ENCODE peak calls at places on chromosome 15, in nine cellular contexts. F is heart left ventricle; D is CD8-positive, alpha-beta T cell; H is AG10803; Q is choroid plexus epithelial cell; T is BJ; B is neural progenitor cell; S is GM12865; N is cardiac fibroblast. U is an unnamed sample.
A peak's percentile ranks its signal among the peaks of the same experiment; 100 is the strongest.

GRCh38 chr15:56815247-56815646 is 81.9 kb upstream of the ZNF280D start:
- DNase-seq in F (no peak), D (no peak), H (no peak), Q (no peak), T (no peak), B (no peak), S (no peak), N (peak; percentile 22), U (no peak)

GRCh38 chr15:62253294-62253693 is 88.2 kb upstream of the C2CD4B start:
- DNase-seq in F (no peak), D (no peak), H (no peak), Q (no peak), T (no peak), B (peak; percentile 14), S (no peak), N (no peak), U (no peak)

GRCh38 chr15:38069506-38069905 is 135.1 kb downstream of the TMCO5A start:
- DNase-seq in F (no peak), D (no peak), H (peak; percentile 83), Q (peak; percentile 91), T (peak; percentile 68), B (peak; percentile 7), S (peak; percentile 36), N (peak; percentile 95), U (peak; percentile 84)

GRCh38 chr15:51312132-51312531 is 26.3 kb downstream of the CYP19A1 start:
- DNase-seq in F (no peak), D (no peak), H (peak; percentile 15), Q (peak; percentile 66), T (no peak), B (no peak), S (no peak), N (peak; percentile 57), U (peak; percentile 73)

GRCh38 chr15:69104050-69104750 is 56.2 kb upstream of the GLCE start:
- DNase-seq in F (no peak), D (no peak), H (no peak), Q (no peak), T (no peak), B (no peak), S (peak; percentile 38), N (no peak), U (no peak)

GRCh38 chr15:23538657-23539056 is 26.8 kb upstream of the MKRN3 start:
- DNase-seq in F (no peak), D (no peak), H (no peak), Q (no peak), T (no peak), B (no peak), S (no peak), N (no peak), U (no peak)

GRCh38 chr15:58628206-58629057 is 121.1 kb downstream of the ADAM10 start:
- DNase-seq in F (no peak), D (no peak), H (no peak), Q (peak; percentile 37), T (no peak), B (no peak), S (peak; percentile 7), N (peak; percentile 33), U (peak; percentile 50)

GRCh38 chr15:48285329-48286214 is 45.7 kb upstream of the DUT start:
- DNase-seq in F (no peak), D (no peak), H (peak; percentile 77), Q (peak; percentile 96), T (peak; percentile 33), B (peak; percentile 79), S (peak; percentile 81), N (peak; percentile 92), U (peak; percentile 86)

GRCh38 chr15:64141798-64142512 is 9.6 kb upstream of the SNX22 start:
- DNase-seq in F (no peak), D (no peak), H (no peak), Q (no peak), T (no peak), B (no peak), S (no peak), N (no peak), U (no peak)

GRCh38 chr15:64133619-64134018 is 17.9 kb upstream of the SNX22 start:
- DNase-seq in F (no peak), D (no peak), H (no peak), Q (no peak), T (no peak), B (no peak), S (no peak), N (no peak), U (peak; percentile 37)

GRCh38 chr15:64134322-64134829 is 17.2 kb upstream of the SNX22 start:
- DNase-seq in F (peak; percentile 79), D (no peak), H (peak; percentile 39), Q (no peak), T (no peak), B (no peak), S (no peak), N (no peak), U (peak; percentile 24)

GRCh38 chr15:64138542-64138941 is 13.0 kb upstream of the SNX22 start:
- DNase-seq in F (no peak), D (no peak), H (no peak), Q (no peak), T (no peak), B (no peak), S (no peak), N (no peak), U (no peak)

DNA sequence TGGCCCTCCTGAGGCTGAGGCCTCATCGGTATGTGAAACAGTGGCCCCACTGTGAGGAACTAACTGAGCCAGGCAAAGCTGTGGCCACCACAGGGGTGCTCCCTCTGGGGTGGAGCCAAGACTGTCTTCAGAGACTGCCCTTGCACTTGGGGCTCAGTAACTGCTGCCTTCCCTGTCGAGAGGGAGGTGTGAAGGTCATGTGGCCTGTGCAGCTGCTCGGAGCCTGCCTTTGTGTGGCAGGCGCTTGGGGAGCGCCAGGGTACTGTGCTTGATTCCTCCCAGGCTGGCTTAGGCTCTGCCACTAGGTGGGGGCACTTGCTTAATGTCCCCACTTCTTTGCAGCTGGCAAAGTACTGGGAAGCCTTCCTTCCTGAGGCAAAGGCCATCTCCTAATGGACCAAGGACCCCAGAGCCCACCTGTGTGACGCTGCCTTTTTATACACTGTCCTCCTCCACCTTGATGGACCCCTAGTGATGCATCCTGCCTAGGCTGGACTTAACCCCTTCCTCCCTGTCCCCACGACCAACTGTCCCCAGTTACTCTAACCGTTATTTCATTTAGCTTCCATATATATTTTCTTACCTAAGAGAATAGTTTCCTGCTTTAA is 14.2 kb upstream of the SNX22 start:
- DNase-seq in F (no peak), D (no peak), H (no peak), Q (peak; percentile 45), T (no peak), B (no peak), S (peak; percentile 21), N (no peak), U (no peak)
- TF ChIP-seq CTCF in F (no peak), D (no peak), H (no peak), Q (peak; percentile 32), T (no peak), B (no peak), S (peak; percentile 20), N (no peak), U (no peak)

GRCh38 chr15:40358492-40359353 is 704 bp downstream of the DISP2 start:
- DNase-seq in F (no peak), D (peak; percentile 66), H (no peak), Q (no peak), T (no peak), B (no peak), S (peak; percentile 29), N (no peak), U (no peak)

GRCh38 chr15:40355976-40356585 is 1.9 kb upstream of the DISP2 start:
- DNase-seq in F (peak; percentile 7), D (no peak), H (no peak), Q (no peak), T (no peak), B (no peak), S (no peak), N (no peak), U (no peak)

GRCh38 chr15:40360015-40360414 is 2.0 kb downstream of the DISP2 start:
- DNase-seq in F (no peak), D (no peak), H (no peak), Q (no peak), T (no peak), B (no peak), S (no peak), N (no peak), U (no peak)

GRCh38 chr15:40357246-40357645 is 773 bp upstream of the DISP2 start:
- DNase-seq in F (peak; percentile 40), D (no peak), H (no peak), Q (no peak), T (no peak), B (no peak), S (no peak), N (no peak), U (no peak)

GRCh38 chr15:40357723-40358491 is at the start of gene DISP2:
- DNase-seq in F (peak; percentile 96), D (peak; percentile 92), H (peak; percentile 70), Q (peak; percentile 77), T (no peak), B (peak; percentile 98), S (peak; percentile 88), N (peak; percentile 74), U (peak; percentile 80)
- H3K4me3 ChIP-seq in F (peak within 1 kb of the TSS; percentile 57), D (peak within 1 kb of the TSS; percentile 63), H (peak within 1 kb of the TSS; percentile 60), Q (peak within 1 kb of the TSS; percentile 58), T (peak within 1 kb of the TSS; percentile 51), B (peak within 1 kb of the TSS; percentile 70), S (peak within 1 kb of the TSS; percentile 42), N (peak within 1 kb of the TSS; percentile 52), U (peak within 1 kb of the TSS; percentile 63)

DNA sequence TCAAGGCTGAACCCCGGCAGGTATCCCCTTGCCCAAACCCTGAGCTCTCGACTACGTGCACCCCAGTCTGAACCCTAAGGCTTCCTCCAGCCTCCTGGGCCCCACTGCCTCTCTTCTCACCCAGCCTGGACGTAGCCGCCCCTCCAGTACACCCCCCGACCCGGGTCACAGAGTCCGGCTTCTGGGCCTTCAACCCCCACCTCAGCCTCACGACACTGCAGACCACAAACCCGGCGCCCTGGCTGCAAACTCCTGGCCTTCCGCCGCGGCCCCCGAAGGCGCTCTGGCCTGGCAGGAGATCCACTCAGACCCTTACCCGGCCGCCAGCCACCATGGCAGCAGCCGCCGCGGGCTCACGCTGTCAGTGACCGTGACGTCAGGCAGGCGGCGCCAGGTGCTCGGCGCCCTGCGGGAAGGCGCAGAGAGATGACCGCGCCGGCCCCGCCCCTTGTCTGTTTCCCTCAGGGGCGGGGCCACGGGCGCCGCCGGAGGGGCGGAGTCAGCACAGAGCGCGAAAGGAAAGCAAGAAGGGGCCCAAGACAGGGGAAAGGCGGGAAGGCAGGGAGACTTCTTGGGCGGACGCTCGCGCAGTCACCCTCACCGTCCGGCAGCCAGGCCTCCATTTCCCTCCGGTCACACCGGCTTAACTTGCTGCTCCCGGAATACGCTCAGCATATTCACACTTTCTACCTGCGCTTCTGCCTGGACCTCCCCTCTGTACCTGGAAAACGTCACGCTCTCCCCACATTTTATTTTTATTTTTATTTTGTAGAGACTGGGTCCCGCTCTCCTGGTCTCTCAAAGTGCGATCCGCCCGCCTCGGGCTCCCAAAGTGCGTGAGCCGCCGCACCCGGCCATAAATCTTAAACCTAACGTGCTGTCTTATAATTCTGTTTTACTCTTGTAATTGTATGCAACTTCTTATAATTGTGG is at the start of gene RMDN3:
- DNase-seq in F (peak; percentile 97), D (peak; percentile 96), H (peak; percentile 84), Q (peak; percentile 90), T (peak; percentile 44), B (peak; percentile 98), S (peak; percentile 96), N (peak; percentile 88), U (peak; percentile 94)
- TF ChIP-seq CTCF in F (no peak), D (no peak), H (no peak), Q (no peak), T (no peak), B (no peak), S (no peak), N (no peak), U (no peak)

GRCh38 chr15:34240537-34240936 is 15.7 kb downstream of the EMC4 start:
- DNase-seq in F (no peak), D (no peak), H (no peak), Q (no peak), T (no peak), B (no peak), S (no peak), N (no peak), U (no peak)

GRCh38 chr15:34239151-34239761 is 14.4 kb downstream of the EMC4 start:
- DNase-seq in F (no peak), D (no peak), H (peak; percentile 82), Q (peak; percentile 86), T (peak; percentile 86), B (no peak), S (peak; percentile 36), N (peak; percentile 92), U (peak; percentile 72)

GRCh38 chr15:34246276-34247010 is 21.6 kb downstream of the EMC4 start:
- DNase-seq in F (no peak), D (no peak), H (no peak), Q (no peak), T (no peak), B (no peak), S (no peak), N (no peak), U (no peak)

GRCh38 chr15:34241376-34242350 is 16.8 kb downstream of the EMC4 start:
- DNase-seq in F (no peak), D (no peak), H (peak; percentile 38), Q (peak; percentile 78), T (no peak), B (peak; percentile 43), S (peak; percentile 68), N (peak; percentile 70), U (peak; percentile 48)

GRCh38 chr15:34243226-34243625 is 18.4 kb downstream of the EMC4 start:
- DNase-seq in F (no peak), D (no peak), H (no peak), Q (no peak), T (no peak), B (no peak), S (no peak), N (no peak), U (no peak)
- H3K4me3 ChIP-seq in F (no peak overlapping the region), D (no peak overlapping the region), H (no peak overlapping the region), Q (no peak overlapping the region), T (no peak overlapping the region), B (no peak overlapping the region), S (no peak overlapping the region), N (no peak overlapping the region), U (no peak overlapping the region)